ENCODE peak calls at places on chromosome 9, in seven cellular contexts. M is tibial nerve, K is IMR-90, Q is heart left ventricle, N is stomach, X is adrenal gland, W is right lobe of liver. V is an unnamed sample.

GRCh38 chr9:74293479-74293878 is 203.7 kb upstream of the RORB start:
- DNase-seq in M (no peak), K (no peak), Q (no peak), N (no peak), X (no peak), W (no peak), V (no peak)

GRCh38 chr9:78115073-78115472 is 83.5 kb upstream of the GNAQ start:
- DNase-seq in M (no peak), K (no peak), Q (no peak), N (no peak), X (no peak), W (no peak), V (no peak)

GRCh38 chr9:102587231-102587630 is 407.9 kb upstream of the CYLC2 start:
- DNase-seq in M (no peak), K (no peak), Q (no peak), N (no peak), X (no peak), W (no peak), V (no peak)

GRCh38 chr9:134644715-134645606 is 3.4 kb downstream of the COL5A1 start:
- DNase-seq in M (peak; percentile 97), K (peak; percentile 99), Q (peak; percentile 68), N (peak; percentile 39), X (peak; percentile 91), W (no peak), V (peak; percentile 7)

GRCh38 chr9:99966001-99966400 is 59.5 kb downstream of the STX17 start:
- DNase-seq in M (no peak), K (no peak), Q (no peak), N (no peak), X (no peak), W (no peak), V (no peak)

GRCh38 chr9:110971234-110971633 is 67.0 kb downstream of the LPAR1 start:
- DNase-seq in M (no peak), K (no peak), Q (no peak), N (no peak), X (no peak), W (no peak), V (no peak)

GRCh38 chr9:108473209-108474112 is 382.3 kb downstream of the ACTL7B start:
- DNase-seq in M (peak; percentile 41), K (peak; percentile 61), Q (no peak), N (no peak), X (no peak), W (no peak), V (no peak)

GRCh38 chr9:72473474-72474241 is 47.8 kb upstream of the TMC1 start:
- DNase-seq in M (no peak), K (peak; percentile 91), Q (no peak), N (no peak), X (no peak), W (no peak), V (no peak)

GRCh38 chr9:6495484-6495883 is 82.5 kb downstream of the UHRF2 start:
- DNase-seq in M (no peak), K (no peak), Q (no peak), N (no peak), X (no peak), W (no peak), V (no peak)

GRCh38 chr9:131585375-131585774 is 40.1 kb downstream of the PRRT1B start:
- DNase-seq in M (no peak), K (peak; percentile 7), Q (no peak), N (no peak), X (no peak), W (peak; percentile 47), V (no peak)

GRCh38 chr9:110520120-110520701 is 59.3 kb downstream of the SVEP1 start:
- DNase-seq in M (no peak), K (peak; percentile 57), Q (no peak), N (no peak), X (no peak), W (no peak), V (no peak)

GRCh38 chr9:14251146-14252071 is 62.5 kb downstream of the NFIB start:
- DNase-seq in M (peak; percentile 56), K (peak; percentile 68), Q (peak; percentile 86), N (peak; percentile 95), X (peak; percentile 83), W (peak; percentile 94), V (peak; percentile 96)

GRCh38 chr9:3241290-3241689 is 284.5 kb downstream of the RFX3 start:
- DNase-seq in M (no peak), K (no peak), Q (no peak), N (no peak), X (no peak), W (no peak), V (peak; percentile 17)

GRCh38 chr9:123742009-123742767 is 187.7 kb downstream of the DENND1A start:
- DNase-seq in M (peak; percentile 37), K (peak; percentile 57), Q (peak; percentile 31), N (no peak), X (no peak), W (peak; percentile 65), V (peak; percentile 57)

GRCh38 chr9:135772056-135773042 is 70.4 kb downstream of the KCNT1 start:
- DNase-seq in M (no peak), K (no peak), Q (no peak), N (no peak), X (no peak), W (no peak), V (no peak)

GRCh38 chr9:73441890-73442818 is 290.5 kb downstream of the ANXA1 start:
- DNase-seq in M (no peak), K (no peak), Q (no peak), N (no peak), X (no peak), W (no peak), V (no peak)

GRCh38 chr9:93143830-93144530 is 9.9 kb upstream of the NINJ1 start:
- DNase-seq in M (no peak), K (no peak), Q (no peak), N (no peak), X (peak; percentile 58), W (no peak), V (no peak)

GRCh38 chr9:112500842-112501241 is 14.2 kb downstream of the KIAA1958 start:
- DNase-seq in M (no peak), K (no peak), Q (no peak), N (no peak), X (no peak), W (no peak), V (no peak)

GRCh38 chr9:104900324-104900723 is 27.6 kb downstream of the ABCA1 start:
- DNase-seq in M (no peak), K (no peak), Q (no peak), N (no peak), X (no peak), W (no peak), V (no peak)

GRCh38 chr9:117413346-117414219 is 1.3 kb downstream of the ASTN2 start:
- DNase-seq in M (no peak), K (no peak), Q (no peak), N (no peak), X (no peak), W (no peak), V (no peak)

GRCh38 chr9:130860458-130861316 is 25.6 kb downstream of the ABL1 start:
- DNase-seq in M (peak; percentile 82), K (peak; percentile 99), Q (peak; percentile 83), N (peak; percentile 65), X (peak; percentile 94), W (no peak), V (peak; percentile 96)

GRCh38 chr9:37383876-37384715 is 38.4 kb upstream of the GRHPR start:
- DNase-seq in M (no peak), K (no peak), Q (no peak), N (no peak), X (no peak), W (no peak), V (no peak)

GRCh38 chr9:124794902-124795491 is 18.1 kb downstream of the OLFML2A start:
- DNase-seq in M (no peak), K (no peak), Q (no peak), N (peak; percentile 48), X (no peak), W (no peak), V (no peak)

GRCh38 chr9:100589582-100589981 is 11.7 kb downstream of the CAVIN4 start:
- DNase-seq in M (no peak), K (peak; percentile 65), Q (no peak), N (no peak), X (no peak), W (no peak), V (no peak)

GRCh38 chr9:4490705-4491620 is 695 bp downstream of the SLC1A1 start:
- DNase-seq in M (no peak), K (no peak), Q (peak; percentile 19), N (no peak), X (no peak), W (peak; percentile 68), V (peak; percentile 54)

GRCh38 chr9:113737414-113738271 is 138.5 kb upstream of the ZNF618 start:
- DNase-seq in M (peak; percentile 72), K (peak; percentile 51), Q (peak; percentile 38), N (peak; percentile 63), X (peak; percentile 71), W (peak; percentile 50), V (peak; percentile 55)

GRCh38 chr9:6759114-6759977 is 1.6 kb downstream of the KDM4C start:
- DNase-seq in M (peak; percentile 13), K (peak; percentile 82), Q (no peak), N (peak; percentile 28), X (no peak), W (peak; percentile 55), V (peak; percentile 28)

GRCh38 chr9:127828262-127829031 is 25.8 kb downstream of the FPGS start:
- DNase-seq in M (peak; percentile 93), K (peak; percentile 51), Q (peak; percentile 92), N (peak; percentile 80), X (peak; percentile 95), W (peak; percentile 83), V (peak; percentile 64)
- TF ChIP-seq POLR2A in M (peak; percentile 64), K (no peak), Q (peak; percentile 87), N (no peak), X (peak; percentile 58), W (peak; percentile 87), V (no peak)

GRCh38 chr9:121282309-121283071 is 14.5 kb downstream of the GSN start:
- DNase-seq in M (peak; percentile 79), K (peak; percentile 85), Q (peak; percentile 73), N (peak; percentile 36), X (peak; percentile 84), W (peak; percentile 42), V (peak; percentile 51)
- H3K9me3 ChIP-seq in M (no peaks in the 10 kb centered on the region), K (no peaks in the 10 kb centered on the region), Q (no peaks in the 10 kb centered on the region), N (no peaks in the 10 kb centered on the region), X (no peaks in the 10 kb centered on the region), W (no peaks in the 10 kb centered on the region), V (no peaks in the 10 kb centered on the region)

DNA sequence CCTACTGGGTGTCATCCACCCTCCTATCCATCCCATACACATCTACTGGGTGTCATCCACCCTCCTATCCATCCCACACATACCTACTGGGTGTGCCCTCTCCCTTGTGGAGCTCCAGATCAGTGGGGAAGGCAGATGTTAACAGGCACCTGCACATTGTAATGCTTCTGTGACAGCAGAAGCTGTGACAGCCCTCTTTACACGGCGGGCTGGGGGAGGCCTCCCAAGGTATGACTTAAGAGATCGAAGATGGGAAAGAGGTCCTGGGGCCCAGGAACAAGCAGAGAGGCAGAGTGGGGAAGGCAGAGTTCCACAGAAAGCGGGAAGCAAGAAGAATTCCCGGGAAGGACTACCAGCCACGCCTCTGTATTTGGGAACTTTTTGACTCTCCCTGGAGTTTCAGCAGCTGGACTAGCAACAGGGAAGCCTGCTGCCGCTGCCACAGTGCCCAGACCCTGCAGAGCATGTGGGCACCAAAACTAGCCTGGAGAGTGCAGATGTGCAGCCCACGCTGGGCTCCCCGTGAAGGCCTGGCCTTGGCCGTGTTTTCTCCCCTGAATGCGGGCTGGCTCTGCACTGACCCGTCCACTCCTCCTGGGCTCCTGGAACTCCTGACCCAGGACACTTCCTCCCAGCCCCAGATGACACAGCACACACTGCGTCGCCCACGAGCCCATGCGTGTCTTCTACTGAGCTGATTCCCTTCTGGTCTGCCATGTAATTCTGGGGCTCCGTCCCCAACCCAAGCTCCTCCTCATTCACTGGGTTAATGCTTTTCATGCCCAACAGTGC is 9.3 kb downstream of the TOR1A start:
- DNase-seq in M (no peak), K (no peak), Q (no peak), N (no peak), X (no peak), W (no peak), V (no peak)
- TF ChIP-seq POLR2A in M (no peak), K (no peak), Q (no peak), N (no peak), X (no peak), W (no peak), V (no peak)

GRCh38 chr9:61666849-61667371 is 477.1 kb downstream of the SPATA31A7 start:
- DNase-seq in M (no peak), K (no peak), Q (peak; percentile 5), N (peak; percentile 11), X (no peak), W (peak; percentile 33), V (no peak)
- H3K9me3 ChIP-seq in M (no peaks in the 10 kb centered on the region), K (peaks cover 23% of the 10 kb centered on the region), Q (no peaks in the 10 kb centered on the region), N (peaks cover 72% of the 10 kb centered on the region), X (no peaks in the 10 kb centered on the region), W (no peaks in the 10 kb centered on the region), V (no peaks in the 10 kb centered on the region)

V was measured in thyroid gland.